ENCODE peak calls at places on chromosomes 7 and 10, in four cellular contexts. W, B, J and M are unnamed samples.

GRCh38 chr10:112177247-112177646 is 6.3 kb downstream of the GPAM start:
- DNase-seq in B (no peak), J (no peak), W (no peak), M (no peak)

GRCh38 chr10:3987142-3987974 is 202.3 kb upstream of the KLF6 start:
- DNase-seq in J (no peak), B (no peak), W (peak; percentile 18), M (no peak)

GRCh38 chr7:107103369-107103768 is 58.9 kb downstream of the PRKAR2B start:
- DNase-seq in B (no peak), J (no peak), W (no peak), M (peak; percentile 91)

GRCh38 chr7:36286241-36286640 is 103.4 kb upstream of the ANLN start:
- DNase-seq in W (no peak), B (no peak), J (peak; percentile 52), M (no peak)

GRCh38 chr7:93877742-93878141 is 12.8 kb downstream of the TFPI2 start:
- DNase-seq in W (peak; percentile 13), B (no peak), J (no peak), M (no peak)

GRCh38 chr7:139731802-139732470 is 45.9 kb downstream of the HIPK2 start:
- DNase-seq in J (no peak), W (peak; percentile 91), B (peak; percentile 82), M (no peak)

GRCh38 chr10:62815373-62816111 is 624 bp downstream of the EGR2 start:
- DNase-seq in W (no peak), J (peak; percentile 63), B (no peak), M (peak; percentile 40)

GRCh38 chr10:7008645-7009044 is 402.2 kb downstream of the SFMBT2 start:
- DNase-seq in W (no peak), J (no peak), B (no peak), M (no peak)

GRCh38 chr10:36556468-36556867 is 568.9 kb upstream of the ANKRD30A start:
- DNase-seq in W (no peak), J (no peak), B (no peak), M (no peak)

GRCh38 chr7:2870471-2870941 is 26.4 kb upstream of the GNA12 start:
- DNase-seq in J (peak; percentile 49), B (peak; percentile 76), W (peak; percentile 61), M (peak; percentile 59)